ENCODE peak calls at places on chromosome 19, in five cellular contexts. One of them, this sample, is unnamed.

GRCh38 chr19:35716735-35716984 is 1.1 kb upstream of the KMT2B start:
- DNase-seq in T-helper 17 cell: no peak
- DNase-seq in IMR-90: no peak
- DNase-seq in stimulated activated CD4-positive, alpha-beta T cell treated with anti-CD3 and anti-CD28 coated beads, Interleukin-2, amount 100 ng/mL, for 4 hours: no peak
- DNase-seq in NCI-H1105 treated with DMSO at 0.1 percent for 48 hours: no peak
- DNase-seq in this sample: no peak

GRCh38 chr19:47176627-47177090 is 46.0 kb downstream of the SAE1 start:
- DNase-seq in T-helper 17 cell: no peak
- DNase-seq in IMR-90: peak; percentile 98
- DNase-seq in stimulated activated CD4-positive, alpha-beta T cell treated with anti-CD3 and anti-CD28 coated beads, Interleukin-2, amount 100 ng/mL, for 4 hours: no peak
- DNase-seq in NCI-H1105 treated with DMSO at 0.1 percent for 48 hours: no peak
- DNase-seq in this sample: peak; percentile 96

GRCh38 chr19:8697671-8698432 is 743 bp downstream of the ACTL9 start:
- DNase-seq in T-helper 17 cell: no peak
- DNase-seq in IMR-90: no peak
- DNase-seq in stimulated activated CD4-positive, alpha-beta T cell treated with anti-CD3 and anti-CD28 coated beads, Interleukin-2, amount 100 ng/mL, for 4 hours: no peak
- DNase-seq in NCI-H1105 treated with DMSO at 0.1 percent for 48 hours: no peak
- DNase-seq in this sample: no peak

GRCh38 chr19:51660975-51661600 is 14.5 kb upstream of the SIGLEC14 start:
- DNase-seq in T-helper 17 cell: no peak
- DNase-seq in IMR-90: peak; percentile 72
- DNase-seq in stimulated activated CD4-positive, alpha-beta T cell treated with anti-CD3 and anti-CD28 coated beads, Interleukin-2, amount 100 ng/mL, for 4 hours: peak; percentile 33
- DNase-seq in NCI-H1105 treated with DMSO at 0.1 percent for 48 hours: peak; percentile 47
- DNase-seq in this sample: peak; percentile 75

GRCh38 chr19:3108775-3109174 is 14.6 kb downstream of the GNA11 start:
- DNase-seq in T-helper 17 cell: peak; percentile 55
- DNase-seq in IMR-90: peak; percentile 50
- DNase-seq in stimulated activated CD4-positive, alpha-beta T cell treated with anti-CD3 and anti-CD28 coated beads, Interleukin-2, amount 100 ng/mL, for 4 hours: peak; percentile 62
- DNase-seq in NCI-H1105 treated with DMSO at 0.1 percent for 48 hours: peak; percentile 47
- DNase-seq in this sample: peak; percentile 47

GRCh38 chr19:51431124-51431523 is 13.7 kb upstream of the SIGLEC10 start:
- DNase-seq in T-helper 17 cell: no peak
- DNase-seq in IMR-90: no peak
- DNase-seq in stimulated activated CD4-positive, alpha-beta T cell treated with anti-CD3 and anti-CD28 coated beads, Interleukin-2, amount 100 ng/mL, for 4 hours: no peak
- DNase-seq in NCI-H1105 treated with DMSO at 0.1 percent for 48 hours: no peak
- DNase-seq in this sample: no peak

GRCh38 chr19:39918183-39918651 is 16.2 kb downstream of the FCGBP start:
- DNase-seq in T-helper 17 cell: no peak
- DNase-seq in IMR-90: no peak
- DNase-seq in stimulated activated CD4-positive, alpha-beta T cell treated with anti-CD3 and anti-CD28 coated beads, Interleukin-2, amount 100 ng/mL, for 4 hours: no peak
- DNase-seq in NCI-H1105 treated with DMSO at 0.1 percent for 48 hours: no peak
- DNase-seq in this sample: no peak

GRCh38 chr19:43300206-43300605 is 30.9 kb upstream of the PSG9 start:
- DNase-seq in T-helper 17 cell: no peak
- DNase-seq in IMR-90: no peak
- DNase-seq in stimulated activated CD4-positive, alpha-beta T cell treated with anti-CD3 and anti-CD28 coated beads, Interleukin-2, amount 100 ng/mL, for 4 hours: no peak
- DNase-seq in NCI-H1105 treated with DMSO at 0.1 percent for 48 hours: no peak
- DNase-seq in this sample: no peak

This sample was measured in astrocyte of the spinal cord.